ENCODE peak calls at places on chromosomes 1 and 21, in five cellular contexts. S is posterior vena cava, V is lower lobe of right lung, N is HFFc6, Q is naive B cell. R is an unnamed sample.

GRCh38 chr1:87979079-87979478 is 650.4 kb downstream of the LMO4 start:
- DNase-seq in Q (no peak), V (no peak), S (no peak), N (no peak), R (no peak)

GRCh38 chr1:210743038-210743437 is 390.9 kb downstream of the KCNH1 start:
- DNase-seq in N (no peak), S (no peak), Q (no peak), V (no peak), R (no peak)

GRCh38 chr1:224113005-224113404 is 906 bp upstream of the FBXO28 start:
- DNase-seq in V (no peak), N (no peak), S (no peak), Q (no peak), R (no peak)

GRCh38 chr21:36980280-36981048 is 14.0 kb upstream of the HLCS start:
- DNase-seq in S (no peak), V (peak), N (no peak), Q (no peak), R (no peak)

GRCh38 chr1:234756066-234756783 is 146.2 kb upstream of the IRF2BP2 start:
- DNase-seq in Q (no peak), V (no peak), S (no peak), N (no peak), R (no peak)

GRCh38 chr1:31708324-31708723 is 4.5 kb upstream of the COL16A1 start:
- DNase-seq in N (peak), V (no peak), S (no peak), Q (no peak), R (no peak)

GRCh38 chr1:156126043-156126700 is 11.7 kb downstream of the LMNA start:
- DNase-seq in N (peak), V (peak), Q (no peak), S (peak), R (peak)

GRCh38 chr1:4965346-4965726 is 310.9 kb downstream of the AJAP1 start:
- DNase-seq in S (peak), V (no peak), N (no peak), Q (no peak), R (no peak)

GRCh38 chr21:38861989-38862683 is 56.4 kb downstream of the ETS2 start:
- DNase-seq in S (no peak), N (no peak), V (no peak), Q (peak), R (peak)

GRCh38 chr1:18946550-18947381 is 9.7 kb downstream of the IFFO2 start:
- DNase-seq in Q (no peak), N (peak), V (peak), S (no peak), R (no peak)

GRCh38 chr1:202101182-202101581 is 21.5 kb upstream of the GPR37L1 start:
- DNase-seq in Q (no peak), S (no peak), N (no peak), V (no peak), R (no peak)

GRCh38 chr1:154777151-154777550 is 92.9 kb downstream of the KCNN3 start:
- DNase-seq in V (no peak), N (no peak), Q (no peak), S (peak), R (no peak)

GRCh38 chr21:44875341-44875740 is 1.9 kb upstream of the PTTG1IP start:
- DNase-seq in S (no peak), V (no peak), Q (no peak), N (peak), R (peak)

GRCh38 chr1:6785318-6785712 is at the start of gene CAMTA1:
- DNase-seq in S (no peak), V (no peak), Q (no peak), N (no peak), R (no peak)

GRCh38 chr1:24912359-24913273 is 17.5 kb downstream of the RUNX3 start:
- DNase-seq in N (no peak), V (no peak), S (no peak), Q (no peak), R (no peak)

GRCh38 chr1:235270625-235271024 is 57.4 kb downstream of the ARID4B start:
- DNase-seq in Q (no peak), S (no peak), V (no peak), N (peak), R (peak)

GRCh38 chr1:224670506-224670905 is 54.4 kb downstream of the CNIH3 start:
- DNase-seq in V (no peak), N (no peak), S (no peak), Q (no peak), R (no peak)

GRCh38 chr1:172809751-172810150 is 150.8 kb downstream of the FASLG start:
- DNase-seq in S (no peak), Q (no peak), N (no peak), V (no peak), R (no peak)

GRCh38 chr1:1136547-1137230 is 20.8 kb upstream of the C1orf159 start:
- DNase-seq in S (no peak), V (peak), N (no peak), Q (peak), R (peak)

GRCh38 chr1:229855999-229856650 is 210.9 kb upstream of the GALNT2 start:
- DNase-seq in V (no peak), Q (peak), N (no peak), S (no peak), R (peak)

GRCh38 chr1:156750932-156751723 is at the start of gene HDGF:
- DNase-seq in V (peak), S (no peak), Q (peak), N (no peak), R (peak)

GRCh38 chr1:11384170-11384554 is 94.8 kb upstream of the DISP3 start:
- DNase-seq in N (no peak), V (no peak), S (no peak), Q (no peak), R (no peak)

GRCh38 chr1:157377216-157377821 is 175.0 kb downstream of the FCRL5 start:
- DNase-seq in Q (peak), V (no peak), S (no peak), N (peak), R (peak)

GRCh38 chr1:117150316-117150715 is 28.8 kb upstream of the TRIM45 start:
- DNase-seq in N (no peak), Q (no peak), V (no peak), S (no peak), R (no peak)

GRCh38 chr1:244280859-244281258 is 170.8 kb downstream of the ADSS2 start:
- DNase-seq in Q (no peak), V (no peak), N (peak), S (no peak), R (no peak)

GRCh38 chr1:20124451-20125057 is 5.2 kb upstream of the PLA2G2D start:
- DNase-seq in S (peak), N (peak), Q (no peak), V (no peak), R (no peak)

GRCh38 chr21:15164678-15165303 is 100.0 kb upstream of the NRIP1 start:
- DNase-seq in V (no peak), S (no peak), N (no peak), Q (no peak), R (no peak)

GRCh38 chr21:34517491-34518245 is 5.7 kb upstream of the KCNE1 start:
- DNase-seq in Q (no peak), S (no peak), V (no peak), N (no peak), R (peak)

GRCh38 chr21:46157987-46158451 is 2.6 kb upstream of the FTCD start:
- DNase-seq in Q (no peak), S (no peak), N (no peak), V (no peak), R (no peak)

GRCh38 chr1:197619008-197619640 is 156.2 kb downstream of the DENND1B start:
- DNase-seq in Q (no peak), V (no peak), S (no peak), N (peak), R (peak)

GRCh38 chr1:205667909-205668643 is 12.2 kb downstream of the SLC45A3 start:
- DNase-seq in S (no peak), N (no peak), Q (no peak), V (no peak), R (no peak)

GRCh38 chr1:167964646-167965045 is 27.8 kb upstream of the MPC2 start:
- DNase-seq in Q (no peak), S (no peak), N (no peak), V (no peak), R (no peak)

GRCh38 chr1:28256197-28256827 is 3.0 kb upstream of the SESN2 start:
- DNase-seq in N (no peak), Q (no peak), S (no peak), V (no peak), R (no peak)

GRCh38 chr1:28354121-28354520 is 15.4 kb upstream of the PHACTR4 start:
- DNase-seq in V (peak), N (peak), S (peak), Q (no peak), R (no peak)

GRCh38 chr1:183832472-183832871 is 27.6 kb downstream of the RGL1 start:
- DNase-seq in V (no peak), Q (no peak), S (no peak), N (no peak), R (no peak)

GRCh38 chr1:232767381-232768074 is 37.7 kb upstream of the MAP10 start:
- DNase-seq in Q (no peak), V (peak), N (peak), S (no peak), R (no peak)

GRCh38 chr1:110672753-110673108 is 2.0 kb downstream of the KCNA3 start:
- DNase-seq in Q (peak), S (no peak), V (no peak), N (no peak), R (peak)